ENCODE peak calls at places on chromosomes 1 and 21, in seven cellular contexts. G, N, H, I, D, V and U are unnamed samples.

GRCh38 chr1:26239936-26240335 is 5.9 kb downstream of the CEP85 start:
- DNase-seq in H (no peak), D (no peak), G (no peak), I (no peak), V (no peak), N (no peak), U (no peak)

GRCh38 chr21:41369105-41369914 is 7.5 kb downstream of the MX2 start:
- DNase-seq in N (no peak), I (no peak), H (no peak), G (no peak), V (peak; percentile 42), D (no peak), U (no peak)

GRCh38 chr1:3922851-3923250 is 22.8 kb upstream of the C1orf174 start:
- DNase-seq in G (no peak), V (no peak), N (no peak), D (no peak), H (no peak), I (no peak), U (no peak)

GRCh38 chr1:24966121-24966723 is 36.1 kb upstream of the RUNX3 start:
- DNase-seq in H (no peak), G (no peak), N (no peak), V (no peak), D (no peak), I (no peak), U (no peak)

GRCh38 chr1:201072149-201072548 is 40.1 kb downstream of the CACNA1S start:
- DNase-seq in D (no peak), N (no peak), V (no peak), I (peak; percentile 12), G (no peak), H (no peak), U (no peak)

GRCh38 chr1:115908565-115909334 is 67.6 kb upstream of the SLC22A15 start:
- DNase-seq in N (no peak), G (no peak), H (no peak), V (no peak), D (no peak), I (no peak), U (no peak)

GRCh38 chr1:246324711-246325110 is 182.4 kb downstream of the SMYD3 start:
- DNase-seq in G (no peak), H (no peak), I (peak; percentile 69), V (no peak), N (no peak), D (no peak), U (no peak)

GRCh38 chr1:232890340-232890953 is 60.0 kb upstream of the NTPCR start:
- DNase-seq in N (no peak), V (no peak), H (no peak), G (no peak), I (no peak), D (no peak), U (no peak)

GRCh38 chr1:172359531-172359991 is 60.9 kb upstream of the C1orf105 start:
- DNase-seq in V (no peak), H (no peak), D (no peak), G (no peak), I (peak; percentile 76), N (no peak), U (no peak)

GRCh38 chr21:34924194-34924593 is 124.9 kb downstream of the RUNX1 start:
- DNase-seq in I (no peak), G (no peak), N (no peak), H (no peak), V (no peak), D (no peak), U (no peak)
- TF ChIP-seq EP300 in I (no peak), G (no peak), N (no peak), H (no peak), V (no peak), D (no peak), U (no peak)

DNA sequence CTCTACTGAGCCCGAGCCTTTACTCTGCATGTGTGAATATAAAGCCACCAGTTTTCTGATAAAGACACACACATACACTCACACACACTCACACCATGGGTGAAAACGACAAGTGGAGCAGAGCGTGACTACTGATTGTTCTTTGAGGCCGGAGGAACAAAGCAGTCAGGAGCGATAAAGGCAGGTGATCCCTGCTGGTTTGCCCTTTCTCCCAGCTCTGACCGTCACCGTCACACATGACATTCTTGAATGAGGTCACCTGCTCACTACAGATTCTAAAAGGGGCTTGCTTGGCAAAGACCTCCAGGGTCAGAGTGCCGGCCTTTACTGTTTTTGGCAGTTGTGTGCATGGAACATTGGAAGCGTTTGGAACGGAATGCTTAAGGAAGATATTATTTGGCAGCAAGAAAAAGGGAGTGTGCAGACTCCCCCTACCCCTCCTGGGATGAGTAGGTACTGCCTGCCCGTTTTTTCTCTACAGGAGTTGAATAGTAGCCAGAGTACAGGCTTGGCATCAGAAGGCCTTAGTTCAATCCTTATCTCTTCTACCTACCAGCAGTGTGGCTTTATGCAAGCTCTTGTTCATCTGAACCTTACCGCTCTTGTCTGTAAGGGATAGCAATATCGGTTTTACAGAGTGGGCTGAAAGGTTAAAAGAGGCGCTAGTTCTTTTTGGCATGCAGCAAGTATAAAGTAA is 79.7 kb downstream of the PBX1 start:
- DNase-seq in G (no peak), I (no peak), D (no peak), V (no peak), H (peak; percentile 33), N (no peak), U (no peak)
- TF ChIP-seq EP300 in G (no peak), I (no peak), D (no peak), V (no peak), H (no peak), N (no peak), U (no peak)

GRCh38 chr1:7432102-7432895 is 338.8 kb upstream of the VAMP3 start:
- DNase-seq in N (no peak), V (no peak), D (no peak), I (no peak), H (no peak), G (no peak), U (no peak)

GRCh38 chr1:7433896-7434295 is 337.2 kb upstream of the VAMP3 start:
- DNase-seq in G (no peak), I (no peak), V (no peak), H (no peak), D (no peak), N (no peak), U (no peak)

GRCh38 chr1:7430646-7431045 is 340.4 kb upstream of the VAMP3 start:
- DNase-seq in G (no peak), H (no peak), N (no peak), I (no peak), V (no peak), D (no peak), U (no peak)

GRCh38 chr1:7434566-7434965 is 336.5 kb upstream of the VAMP3 start:
- DNase-seq in D (no peak), H (no peak), N (no peak), G (no peak), I (no peak), V (no peak), U (no peak)

GRCh38 chr1:7432896-7433380 is 338.2 kb upstream of the VAMP3 start:
- DNase-seq in N (no peak), G (no peak), V (no peak), D (no peak), I (no peak), H (no peak), U (no peak)
- TF ChIP-seq EP300 in N (no peak), G (no peak), V (no peak), D (no peak), I (no peak), H (no peak), U (no peak)

GRCh38 chr1:109927908-109928307 is 17.3 kb downstream of the CSF1 start:
- DNase-seq in I (peak; percentile 68), D (peak; percentile 66), V (no peak), H (peak; percentile 70), N (peak; percentile 72), G (no peak), U (peak; percentile 95)
- TF ChIP-seq EP300 in I (no peak), D (peak; percentile 93), V (no peak), H (no peak), N (peak; percentile 61), G (no peak), U (peak; percentile 55)

GRCh38 chr1:203557958-203558760 is 64.2 kb downstream of the OPTC start:
- DNase-seq in G (no peak), V (no peak), N (peak; percentile 10), H (peak; percentile 48), D (peak; percentile 30), I (peak; percentile 76), U (no peak)
- TF ChIP-seq EP300 in G (no peak), V (no peak), N (peak; percentile 48), H (peak; percentile 78), D (peak; percentile 86), I (peak; percentile 59), U (peak; percentile 58)

DNA sequence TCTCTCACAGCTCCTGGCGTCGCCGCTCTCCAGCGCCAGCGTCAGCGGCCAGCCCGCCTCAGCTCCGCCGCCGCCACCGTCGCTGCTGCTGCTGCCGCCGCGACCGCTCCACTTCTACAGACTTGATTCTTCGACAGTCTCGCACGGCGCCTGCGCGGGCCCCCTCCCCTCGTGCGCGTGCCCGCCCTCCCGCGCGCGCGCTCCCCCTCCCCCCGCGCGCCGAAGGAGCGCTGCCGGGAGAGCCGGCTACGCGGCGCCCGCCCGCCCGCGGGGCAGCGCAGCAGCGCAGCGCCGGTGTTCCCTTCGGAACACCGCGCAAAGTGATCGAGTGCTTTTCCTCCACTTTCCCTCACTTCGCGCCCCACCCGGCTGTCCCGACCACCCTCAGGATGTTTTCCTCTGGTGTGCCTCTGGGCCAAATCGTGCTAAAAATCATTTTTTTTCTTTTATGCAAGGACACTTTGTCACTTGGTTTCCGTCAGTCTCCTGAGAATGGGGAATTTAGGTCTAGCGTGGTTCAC is at the start of gene IRF2BP2:
- DNase-seq in N (peak; percentile 86), V (peak; percentile 93), H (peak; percentile 85), G (peak; percentile 98), I (peak; percentile 89), D (peak; percentile 74), U (no peak)
- TF ChIP-seq EP300 in N (no peak), V (peak; percentile 52), H (no peak), G (peak; percentile 15), I (no peak), D (peak; percentile 86), U (peak; percentile 28)

DNA sequence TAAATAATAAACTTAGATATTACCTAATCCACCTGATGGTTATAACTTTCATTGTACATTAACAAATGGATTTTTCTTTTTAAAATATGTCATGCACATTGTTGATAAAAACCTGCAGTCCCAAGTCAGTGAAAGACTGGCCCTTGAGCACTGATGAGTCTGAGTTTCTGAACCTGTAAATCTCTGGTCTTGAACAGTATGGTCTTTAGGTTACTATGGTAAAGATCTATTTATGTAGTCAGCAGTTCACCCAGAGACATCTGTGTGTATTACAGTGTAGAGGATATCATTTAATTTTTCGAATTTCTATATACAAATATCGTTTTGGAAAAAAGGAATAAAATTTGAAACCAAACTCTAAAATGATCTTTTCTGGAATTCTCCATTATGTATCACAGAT is 30.4 kb upstream of the SCYL3 start:
- DNase-seq in N (no peak), D (no peak), I (no peak), H (no peak), G (no peak), V (no peak), U (no peak)
- TF ChIP-seq EP300 in N (no peak), D (no peak), I (no peak), H (no peak), G (no peak), V (no peak), U (no peak)